ENCODE peak calls at places on chromosomes 1 and 21, in seven cellular contexts. Y, X, P, B, G, K and I are unnamed samples.

GRCh38 chr1:172468296-172468695 is 24.4 kb upstream of the PIGC start:
- DNase-seq in Y (no peak), X (no peak), P (no peak), B (no peak), G (no peak), K (no peak), I (no peak)

GRCh38 chr21:46256501-46256994 is 28.0 kb upstream of the LSS start:
- DNase-seq in Y (no peak), X (no peak), P (no peak), B (no peak), G (no peak), K (no peak), I (no peak)

GRCh38 chr1:100969336-100969735 is 56.2 kb downstream of the DPH5 start:
- DNase-seq in Y (no peak), X (no peak), P (no peak), B (no peak), G (no peak), K (no peak), I (no peak)

GRCh38 chr1:220544901-220545303 is 17.0 kb downstream of the MARK1 start:
- DNase-seq in Y (no peak), X (no peak), P (peak; percentile 6), B (no peak), G (no peak), K (no peak), I (no peak)

GRCh38 chr1:182569939-182570610 is 19.0 kb downstream of the RNASEL start:
- DNase-seq in Y (no peak), X (no peak), P (no peak), B (no peak), G (no peak), K (no peak), I (no peak)

GRCh38 chr1:157932082-157932481 is 61.4 kb upstream of the KIRREL1 start:
- DNase-seq in Y (no peak), X (peak; percentile 16), P (peak; percentile 31), B (no peak), G (no peak), K (no peak), I (peak; percentile 35)

GRCh38 chr1:161082996-161083742 is 6.2 kb downstream of the NECTIN4 start:
- DNase-seq in Y (peak; percentile 52), X (peak; percentile 83), P (peak; percentile 95), B (no peak), G (peak; percentile 91), K (no peak), I (peak; percentile 91)

GRCh38 chr1:6350416-6351088 is 43.0 kb downstream of the ACOT7 start:
- DNase-seq in Y (no peak), X (no peak), P (peak; percentile 25), B (no peak), G (no peak), K (no peak), I (no peak)

GRCh38 chr21:21464691-21465090 is 466.5 kb downstream of the NCAM2 start:
- DNase-seq in Y (no peak), X (no peak), P (no peak), B (no peak), G (no peak), K (no peak), I (no peak)

GRCh38 chr1:59142663-59143487 is 154.0 kb upstream of the FGGY start:
- DNase-seq in Y (no peak), X (peak; percentile 98), P (peak; percentile 98), B (no peak), G (peak; percentile 99), K (no peak), I (peak; percentile 55)

GRCh38 chr1:208203127-208203847 is 40.9 kb downstream of the PLXNA2 start:
- DNase-seq in Y (no peak), X (no peak), P (peak; percentile 83), B (no peak), G (peak; percentile 5), K (peak; percentile 82), I (peak; percentile 67)

GRCh38 chr1:210234254-210234747 is 1.7 kb downstream of the SERTAD4 start:
- DNase-seq in Y (no peak), X (no peak), P (no peak), B (no peak), G (no peak), K (no peak), I (no peak)

GRCh38 chr1:178942285-178943218 is 71.7 kb upstream of the ANGPTL1 start:
- DNase-seq in Y (no peak), X (no peak), P (peak; percentile 60), B (peak; percentile 31), G (peak; percentile 40), K (no peak), I (peak; percentile 55)

GRCh38 chr1:192550922-192551534 is 24.5 kb upstream of the RGS1 start:
- DNase-seq in Y (no peak), X (peak; percentile 48), P (peak; percentile 76), B (peak; percentile 22), G (peak; percentile 85), K (no peak), I (peak; percentile 76)

GRCh38 chr21:45317401-45318145 is 29.9 kb upstream of the POFUT2 start:
- DNase-seq in Y (no peak), X (no peak), P (peak; percentile 78), B (no peak), G (no peak), K (no peak), I (peak; percentile 90)

GRCh38 chr1:209808059-209808494 is 2.1 kb upstream of the IRF6 start:
- DNase-seq in Y (no peak), X (peak; percentile 91), P (peak; percentile 92), B (no peak), G (peak; percentile 85), K (peak; percentile 77), I (peak; percentile 77)

GRCh38 chr1:36570016-36570415 is 87.3 kb upstream of the CSF3R start:
- DNase-seq in Y (no peak), X (no peak), P (no peak), B (no peak), G (no peak), K (no peak), I (no peak)

GRCh38 chr1:6245869-6246496 is 2.0 kb downstream of the HES3 start:
- DNase-seq in Y (no peak), X (no peak), P (no peak), B (peak; percentile 67), G (no peak), K (peak; percentile 66), I (no peak)

GRCh38 chr21:38912355-38912619 is 106.6 kb downstream of the ETS2 start:
- DNase-seq in Y (no peak), X (no peak), P (no peak), B (no peak), G (no peak), K (no peak), I (no peak)

GRCh38 chr1:110183642-110184167 is 26.4 kb upstream of the KCNC4 start:
- DNase-seq in Y (no peak), X (no peak), P (no peak), B (no peak), G (no peak), K (no peak), I (no peak)

GRCh38 chr1:29719253-29719652 is 482.9 kb downstream of the PTPRU start:
- DNase-seq in Y (no peak), X (no peak), P (peak; percentile 74), B (no peak), G (peak; percentile 4), K (no peak), I (peak; percentile 63)

GRCh38 chr1:154752273-154753030 is 117.6 kb downstream of the KCNN3 start:
- DNase-seq in Y (no peak), X (no peak), P (no peak), B (no peak), G (no peak), K (peak; percentile 5), I (no peak)

GRCh38 chr1:242824435-242824834 is 299.9 kb upstream of the PLD5 start:
- DNase-seq in Y (no peak), X (peak; percentile 71), P (peak; percentile 5), B (no peak), G (peak; percentile 49), K (no peak), I (no peak)

GRCh38 chr1:68346192-68346808 is 103.5 kb downstream of the RPE65 start:
- DNase-seq in Y (no peak), X (no peak), P (peak; percentile 23), B (no peak), G (no peak), K (peak; percentile 35), I (peak; percentile 39)

GRCh38 chr1:47763456-47764171 is 233.6 kb downstream of the TRABD2B start:
- DNase-seq in Y (no peak), X (no peak), P (peak; percentile 8), B (no peak), G (no peak), K (no peak), I (peak; percentile 39)